ENCODE peak calls at places on chromosomes 11 and 22, in seven cellular contexts. I is fibroblast of pulmonary artery; M is cardiac muscle cell; J is mucosa of gallbladder; E is HTR-8/SVneo; O is stimulated activated CD8-positive, alpha-beta memory T cell treated with anti-CD3 and anti-CD28 coated beads, Interleukin-4, amount 100 ng/mL, for 48 hours; H is adrenal gland. G is an unnamed sample.

GRCh38 chr22:17559188-17559587 is 4.1 kb upstream of the SLC25A18 start:
- DNase-seq in O (no peak), H (no peak), E (no peak), I (no peak), M (no peak), J (no peak), G (no peak)

GRCh38 chr11:109794501-109794900 is 298.7 kb upstream of the ZC3H12C start:
- DNase-seq in E (no peak), H (no peak), I (no peak), M (no peak), O (no peak), J (no peak), G (peak)

GRCh38 chr11:109197656-109198055 is 224.3 kb upstream of the C11orf87 start:
- DNase-seq in I (peak), J (no peak), O (no peak), E (no peak), H (no peak), M (peak), G (no peak)

GRCh38 chr11:56883590-56883989 is 105.1 kb upstream of the OR5AK2 start:
- DNase-seq in E (no peak), O (no peak), I (no peak), M (no peak), J (no peak), H (no peak), G (no peak)

GRCh38 chr11:120748485-120748814 is 236.9 kb downstream of the GRIK4 start:
- DNase-seq in I (no peak), H (no peak), M (no peak), J (no peak), O (no peak), E (no peak), G (no peak)

GRCh38 chr11:76661835-76662434 is 8.6 kb downstream of the LRRC32 start:
- DNase-seq in O (no peak), H (no peak), I (no peak), M (no peak), J (no peak), E (no peak), G (peak)

GRCh38 chr11:46277623-46278386 is at the start of gene CREB3L1:
- DNase-seq in O (no peak), H (peak), I (no peak), M (peak), E (peak), J (peak), G (peak)

GRCh38 chr22:48444320-48445112 is 1383.2 kb downstream of the BRD1 start:
- DNase-seq in O (no peak), H (no peak), I (no peak), M (no peak), J (no peak), E (no peak), G (peak)

GRCh38 chr11:120929090-120929489 is 94.8 kb upstream of the TBCEL start:
- DNase-seq in J (no peak), E (no peak), O (no peak), H (no peak), M (no peak), I (peak), G (no peak)

GRCh38 chr11:74689666-74690065 is 41.6 kb downstream of the CHRDL2 start:
- DNase-seq in O (no peak), M (peak), H (no peak), I (no peak), E (no peak), J (no peak), G (peak)

GRCh38 chr11:71499546-71499945 is 27.5 kb upstream of the KRTAP5-7 start:
- DNase-seq in M (no peak), H (peak), I (no peak), J (peak), E (no peak), O (no peak), G (peak)

GRCh38 chr22:42142771-42143461 is 12.3 kb upstream of the CYP2D6 start:
- DNase-seq in E (no peak), I (no peak), O (no peak), H (no peak), J (no peak), M (no peak), G (no peak)

GRCh38 chr22:41946360-41947180 is at the start of gene CENPM:
- DNase-seq in O (peak), J (peak), H (peak), M (peak), E (peak), I (peak), G (peak)

GRCh38 chr11:13745165-13745564 is 76.7 kb downstream of the FAR1 start:
- DNase-seq in J (no peak), I (peak), H (peak), M (no peak), O (no peak), E (no peak), G (no peak)

GRCh38 chr11:130831506-130832385 is 84.5 kb downstream of the SNX19 start:
- DNase-seq in H (no peak), J (no peak), M (no peak), E (no peak), O (peak), I (no peak), G (no peak)

GRCh38 chr22:22032099-22032905 is 49.7 kb upstream of the TOP3B start:
- DNase-seq in M (no peak), E (no peak), H (no peak), I (no peak), J (no peak), O (no peak), G (no peak)

GRCh38 chr11:65546217-65546958 is 11.8 kb downstream of the LTBP3 start:
- DNase-seq in J (peak), H (peak), I (no peak), M (no peak), O (peak), E (no peak), G (no peak)

GRCh38 chr11:43983221-43983795 is 40.9 kb downstream of the C11orf96 start:
- DNase-seq in M (no peak), J (no peak), O (no peak), I (no peak), E (no peak), H (no peak), G (no peak)

GRCh38 chr22:46010177-46010867 is 33.4 kb upstream of the WNT7B start:
- DNase-seq in M (peak), J (no peak), E (no peak), O (no peak), H (no peak), I (peak), G (peak)

GRCh38 chr11:78699606-78700005 is 124.9 kb upstream of the NARS2 start:
- DNase-seq in H (no peak), E (no peak), O (no peak), M (no peak), I (no peak), J (no peak), G (no peak)

GRCh38 chr11:68969386-68969785 is 11.4 kb downstream of the MRGPRD start:
- DNase-seq in H (no peak), M (no peak), E (no peak), I (no peak), J (no peak), O (no peak), G (no peak)

GRCh38 chr11:106156290-106156937 is 79.0 kb downstream of the AASDHPPT start:
- DNase-seq in E (peak), M (peak), O (no peak), I (peak), H (peak), J (peak), G (peak)

GRCh38 chr11:4658629-4659453 is 15.1 kb downstream of the OR51E1 start:
- DNase-seq in I (no peak), H (no peak), O (no peak), J (no peak), M (no peak), E (no peak), G (no peak)

GRCh38 chr11:73729594-73730206 is 31.2 kb downstream of the RAB6A start:
- DNase-seq in M (no peak), J (no peak), E (peak), I (no peak), O (peak), H (peak), G (no peak)

GRCh38 chr11:28981331-28981865 is 873.2 kb downstream of the METTL15 start:
- DNase-seq in O (no peak), E (no peak), M (peak), H (no peak), J (no peak), I (peak), G (peak)

GRCh38 chr11:69874984-69875673 is 55.9 kb upstream of the FGF3 start:
- DNase-seq in H (no peak), O (no peak), J (no peak), E (no peak), M (no peak), I (no peak), G (no peak)

GRCh38 chr22:27905638-27906037 is 13.4 kb downstream of the PITPNB start:
- DNase-seq in I (peak), J (no peak), E (no peak), M (peak), O (no peak), H (no peak), G (no peak)

GRCh38 chr22:31953251-31953650 is 8.9 kb downstream of the YWHAH start:
- DNase-seq in J (no peak), M (no peak), O (no peak), H (no peak), I (no peak), E (no peak), G (no peak)

GRCh38 chr22:32850591-32851517 is 49.3 kb downstream of the TIMP3 start:
- DNase-seq in I (peak), M (peak), O (no peak), J (peak), E (no peak), H (peak), G (no peak)